ENCODE peak calls at places on chromosomes 11 and 22, in six cellular contexts. G is naive thymus-derived CD4-positive, alpha-beta T cell; Y is upper lobe of right lung; C is Peyer's patch; W is iPS DF 6.9; F is mesendoderm. S is an unnamed sample. For H3K4me1, the result is how much of the 10 kb centered on the place peaks cover.

GRCh38 chr11:69914286-69915150 is 95.3 kb upstream of the FGF3 start:
- DNase-seq in G (no peak), F (no peak), C (peak), Y (peak), W (no peak), S (no peak)

GRCh38 chr11:77287136-77287535 is 14.3 kb downstream of the GDPD4 start:
- DNase-seq in C (no peak), G (no peak), Y (no peak), W (no peak), F (no peak), S (no peak)

GRCh38 chr11:94034207-94034606 is 13.1 kb downstream of the HEPHL1 start:
- DNase-seq in F (no peak), C (no peak), Y (no peak), G (no peak), W (no peak), S (no peak)

GRCh38 chr11:2932850-2933251 is 3.6 kb upstream of the PHLDA2 start:
- DNase-seq in G (no peak), F (no peak), C (peak), W (no peak), Y (peak), S (peak)

GRCh38 chr11:106482920-106483761 is 405.7 kb downstream of the AASDHPPT start:
- DNase-seq in F (no peak), C (no peak), G (no peak), Y (no peak), W (no peak), S (no peak)

GRCh38 chr22:30327864-30328345 is 1.2 kb upstream of the TBC1D10A start:
- DNase-seq in Y (no peak), F (peak), C (no peak), W (no peak), G (no peak), S (no peak)

GRCh38 chr11:101944896-101945295 is 28.6 kb upstream of the ANGPTL5 start:
- DNase-seq in Y (no peak), W (no peak), F (no peak), C (no peak), G (no peak), S (no peak)

GRCh38 chr22:19527321-19527721 is 3.1 kb upstream of the CLDN5 start:
- DNase-seq in C (peak), W (no peak), G (no peak), F (peak), Y (no peak), S (no peak)

GRCh38 chr11:32149748-32150147 is 58.9 kb downstream of the RCN1 start:
- DNase-seq in G (no peak), F (no peak), Y (no peak), C (no peak), W (no peak), S (no peak)

GRCh38 chr22:47515384-47516125 is 753.1 kb downstream of the TBC1D22A start:
- DNase-seq in F (peak), W (no peak), G (no peak), Y (no peak), C (no peak), S (no peak)

GRCh38 chr11:35139883-35140282 is 912 bp downstream of the CD44 start:
- DNase-seq in F (no peak), C (peak), Y (no peak), G (no peak), W (no peak), S (no peak)

GRCh38 chr11:125190549-125190948 is 26.0 kb downstream of the PKNOX2 start:
- DNase-seq in C (no peak), F (no peak), W (no peak), Y (no peak), G (no peak), S (no peak)

GRCh38 chr22:25223269-25223850 is 3.9 kb downstream of the CRYBB2 start:
- DNase-seq in Y (no peak), F (no peak), C (no peak), W (no peak), G (no peak), S (no peak)

GRCh38 chr11:12131943-12132789 is 21.8 kb downstream of the MICAL2 start:
- DNase-seq in F (no peak), W (no peak), C (no peak), G (no peak), Y (peak), S (no peak)

GRCh38 chr22:49701380-49702067 is 126.1 kb downstream of the BRD1 start:
- DNase-seq in C (no peak), F (peak), Y (no peak), W (no peak), G (no peak), S (no peak)

GRCh38 chr11:46450846-46451470 is 59.4 kb upstream of the CHRM4 start:
- DNase-seq in F (no peak), Y (no peak), W (no peak), C (no peak), G (no peak), S (no peak)

GRCh38 chr11:94638278-94638901 is 71.2 kb downstream of the PIWIL4 start:
- DNase-seq in G (no peak), W (no peak), C (no peak), Y (no peak), F (peak), S (no peak)

GRCh38 chr11:79314906-79315689 is 125.7 kb downstream of the TENM4 start:
- DNase-seq in F (peak), W (peak), G (no peak), C (no peak), Y (no peak), S (no peak)

GRCh38 chr11:31822604-31823371 is 11.7 kb upstream of the PAX6 start:
- DNase-seq in F (peak), Y (no peak), G (no peak), C (no peak), W (no peak), S (no peak)

GRCh38 chr22:45179276-45180049 is 15.7 kb downstream of the NUP50 start:
- DNase-seq in G (peak), F (no peak), C (no peak), Y (no peak), W (no peak), S (peak)

GRCh38 chr11:114821626-114822025 is 143.3 kb downstream of the NXPE2 start:
- DNase-seq in G (no peak), W (no peak), Y (no peak), C (no peak), F (peak), S (no peak)

GRCh38 chr22:49305966-49306631 is 521.6 kb downstream of the BRD1 start:
- DNase-seq in C (peak), F (no peak), Y (peak), W (no peak), G (no peak), S (no peak)

GRCh38 chr11:6634534-6634933 is 15.3 kb upstream of the TPP1 start:
- DNase-seq in W (no peak), Y (no peak), G (no peak), C (no peak), F (no peak), S (no peak)

GRCh38 chr22:36493690-36494110 is 12.3 kb upstream of the TXN2 start:
- DNase-seq in F (no peak), G (no peak), C (peak), Y (peak), W (no peak), S (no peak)

GRCh38 chr11:72483412-72484186 is 49.3 kb upstream of the CLPB start:
- DNase-seq in G (no peak), F (no peak), C (no peak), Y (no peak), W (no peak), S (no peak)

GRCh38 chr11:35087648-35088047 is 51.3 kb upstream of the CD44 start:
- DNase-seq in G (no peak), W (no peak), Y (no peak), C (no peak), F (no peak), S (no peak)

DNA sequence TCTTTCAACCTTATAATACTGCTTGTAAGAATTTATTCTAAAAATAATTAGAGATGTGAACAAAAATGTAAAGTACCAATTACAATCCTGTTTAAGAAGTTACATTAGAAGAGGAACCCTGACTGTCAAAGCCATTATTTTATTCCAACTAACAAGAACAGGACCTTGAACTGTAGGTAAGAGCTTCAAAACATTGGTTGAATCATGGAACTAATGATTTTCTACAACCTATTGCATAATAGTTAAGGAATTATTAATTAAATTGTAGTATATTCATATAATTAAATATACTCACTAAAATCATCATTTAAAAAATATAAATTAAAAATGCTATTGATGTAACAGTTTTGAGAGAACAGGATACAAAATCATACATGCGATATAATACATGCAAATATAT is 649.4 kb upstream of the KIRREL3 start:
- DNase-seq in F (no peak), W (no peak), Y (no peak), G (no peak), C (no peak), S (no peak)
- H3K27ac ChIP-seq in F (no peak), W (no peak), Y (no peak), G (no peak), C (no peak), S (no peak)

GRCh38 chr22:26847816-26848215 is 190.4 kb downstream of the MIAT start:
- DNase-seq in W (no peak), F (no peak), Y (no peak), C (no peak), G (no peak), S (no peak)
- H3K4me1 ChIP-seq in W (under half), F (under half), Y (under half), C (under half), G (under half), S (under half)

GRCh38 chr22:38455063-38455529 is at the start of gene KCNJ4:
- DNase-seq in Y (no peak), W (no peak), F (no peak), G (no peak), C (no peak), S (no peak)
- H3K4me3 ChIP-seq in Y (peak), W (peak), F (peak), G (peak), C (peak), S (no peak)

DNA sequence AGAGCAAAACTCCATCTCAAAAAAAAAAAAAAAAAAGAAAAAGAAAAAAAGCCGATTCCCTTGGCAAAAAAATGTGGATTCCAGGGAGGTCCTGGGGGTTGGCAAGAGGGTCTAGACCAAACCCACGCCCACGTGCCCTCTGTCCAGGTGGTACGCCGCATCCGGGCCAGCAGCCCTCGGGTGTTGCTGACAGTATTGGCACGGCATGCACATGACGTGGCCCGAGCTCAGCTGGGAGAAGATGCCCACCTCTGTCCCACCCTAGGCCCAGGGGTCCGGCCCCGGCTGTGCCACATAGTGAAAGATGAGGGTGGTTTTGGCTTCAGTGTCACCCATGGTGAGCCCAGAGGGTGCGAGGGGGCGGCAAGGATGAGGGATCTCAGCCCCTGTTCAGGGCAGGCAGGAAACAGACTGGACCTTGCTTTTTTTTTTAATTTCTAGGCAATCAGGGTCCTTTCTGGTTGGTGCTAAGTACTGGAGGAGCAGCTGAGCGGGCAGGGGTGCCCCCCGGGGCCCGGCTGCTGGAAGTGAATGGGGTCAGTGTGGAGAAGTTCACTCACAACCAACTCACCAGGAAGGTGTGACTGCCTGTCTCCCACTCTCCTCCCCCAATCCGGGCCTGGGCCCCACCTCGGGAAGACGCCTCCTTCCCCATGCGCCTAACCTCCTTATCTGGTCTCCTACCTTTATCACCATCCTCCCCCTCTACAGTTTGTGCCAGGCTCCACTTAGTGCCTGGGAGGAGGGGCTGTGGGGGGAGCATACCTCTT is 2.0 kb downstream of the NHERF4 start:
- DNase-seq in G (no peak), F (no peak), C (no peak), Y (no peak), W (no peak), S (no peak)
- H3K27ac ChIP-seq in G (no peak), F (no peak), C (no peak), Y (no peak), W (no peak), S (no peak)

GRCh38 chr11:86052697-86053641 is 15.9 kb downstream of the PICALM start:
- DNase-seq in G (no peak), C (no peak), W (no peak), F (peak), Y (no peak), S (no peak)

GRCh38 chr11:86046111-86046510 is 22.8 kb downstream of the PICALM start:
- DNase-seq in G (no peak), Y (no peak), C (no peak), W (no peak), F (no peak), S (no peak)

GRCh38 chr11:86047275-86047991 is 21.5 kb downstream of the PICALM start:
- DNase-seq in Y (no peak), C (no peak), F (no peak), W (no peak), G (no peak), S (no peak)

DNA sequence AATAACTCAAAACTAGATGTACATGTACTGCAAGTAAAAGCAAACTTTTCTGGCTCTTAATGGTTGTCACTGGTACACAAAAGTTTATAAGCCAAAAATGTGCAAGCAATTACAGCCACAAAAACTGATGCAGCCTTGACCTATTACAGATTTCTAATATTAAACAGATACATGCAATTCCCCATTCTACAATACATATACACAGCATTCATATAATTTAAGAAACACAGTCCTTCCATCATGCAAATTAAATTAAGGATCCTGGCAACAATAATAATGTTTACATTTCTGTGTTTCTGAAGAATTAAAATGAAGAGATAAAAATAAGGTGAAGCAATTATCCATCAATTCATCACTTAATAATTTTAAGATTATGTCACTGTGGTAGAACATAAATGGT is 18.6 kb downstream of the PICALM start:
- DNase-seq in C (no peak), W (no peak), Y (no peak), G (no peak), F (no peak), S (no peak)
- H3K4me1 ChIP-seq in C (under half), W (under half), Y (half or more), G (half or more), F (under half), S (half or more)